ENCODE peak calls at places on chromosomes 4 and X, in seven cellular contexts. X is SJSA1, A is PC-3, T is left lung, S is tibial artery, D is aorta, B is colonic mucosa. R is an unnamed sample.
A peak's percentile ranks its signal among the peaks of the same experiment; 100 is the strongest.

GRCh38 chrX:67693928-67694327 is 150.1 kb downstream of the AR start:
- DNase-seq in X (no peak), A (no peak), T (no peak), S (no peak), D (no peak), B (no peak), R (peak; percentile 24)

GRCh38 chrX:23952984-23953907 is 45.4 kb downstream of the CXorf58 start:
- DNase-seq in X (no peak), A (no peak), T (no peak), S (no peak), D (no peak), B (no peak), R (no peak)

GRCh38 chr4:55037728-55038127 is 87.7 kb downstream of the KDR start:
- DNase-seq in X (no peak), A (no peak), T (no peak), S (no peak), D (no peak), B (no peak), R (no peak)

GRCh38 chrX:10001496-10001895 is 34.3 kb downstream of the CLDN34 start:
- DNase-seq in X (no peak), A (no peak), T (no peak), S (no peak), D (no peak), B (no peak), R (peak; percentile 24)

GRCh38 chrX:20829665-20830481 is 544.3 kb upstream of the CNKSR2 start:
- DNase-seq in X (peak; percentile 63), A (peak; percentile 88), T (no peak), S (no peak), D (no peak), B (no peak), R (no peak)

GRCh38 chr4:183903021-183903760 is 1.9 kb upstream of the STOX2 start:
- DNase-seq in X (no peak), A (no peak), T (no peak), S (no peak), D (no peak), B (no peak), R (no peak)

GRCh38 chrX:44042731-44043130 is 69.5 kb upstream of the NDP start:
- DNase-seq in X (no peak), A (no peak), T (no peak), S (no peak), D (no peak), B (no peak), R (no peak)

GRCh38 chrX:116694046-116694445 is 231.3 kb upstream of the CT83 start:
- DNase-seq in X (no peak), A (no peak), T (no peak), S (no peak), D (no peak), B (no peak), R (no peak)

GRCh38 chrX:123959281-123960063 is 2.0 kb upstream of the STAG2 start:
- DNase-seq in X (peak; percentile 28), A (peak; percentile 43), T (peak; percentile 70), S (peak; percentile 80), D (peak; percentile 63), B (peak; percentile 44), R (peak; percentile 53)

GRCh38 chr4:55103224-55103623 is 22.2 kb downstream of the KDR start:
- DNase-seq in X (no peak), A (no peak), T (no peak), S (peak; percentile 71), D (no peak), B (no peak), R (no peak)

GRCh38 chr4:107689912-107690587 is 30.0 kb downstream of the PAPSS1 start:
- DNase-seq in X (peak; percentile 55), A (peak; percentile 90), T (no peak), S (no peak), D (no peak), B (no peak), R (peak; percentile 74)

GRCh38 chr4:36551697-36552214 is 270.3 kb downstream of the DTHD1 start:
- DNase-seq in X (no peak), A (peak; percentile 54), T (no peak), S (no peak), D (no peak), B (no peak), R (no peak)

GRCh38 chr4:26150948-26151347 is 169.9 kb upstream of the RBPJ start:
- DNase-seq in X (no peak), A (peak; percentile 72), T (no peak), S (no peak), D (no peak), B (no peak), R (peak; percentile 25)

GRCh38 chrX:74231625-74232024 is 72.4 kb upstream of the ZCCHC13 start:
- DNase-seq in X (no peak), A (peak; percentile 77), T (no peak), S (no peak), D (no peak), B (no peak), R (no peak)

GRCh38 chr4:159765402-159765801 is 662.5 kb downstream of the RAPGEF2 start:
- DNase-seq in X (no peak), A (peak; percentile 14), T (no peak), S (no peak), D (no peak), B (no peak), R (peak; percentile 14)

GRCh38 chrX:69145714-69146113 is 19.5 kb downstream of the PJA1 start:
- DNase-seq in X (no peak), A (no peak), T (no peak), S (no peak), D (no peak), B (no peak), R (no peak)

GRCh38 chrX:105972690-105973386 is 65.7 kb downstream of the SERPINA7 start:
- DNase-seq in X (no peak), A (no peak), T (no peak), S (no peak), D (no peak), B (peak; percentile 23), R (no peak)

GRCh38 chr4:186587416-186588018 is 32.1 kb upstream of the MTNR1A start:
- DNase-seq in X (peak; percentile 54), A (peak; percentile 54), T (no peak), S (peak; percentile 74), D (peak; percentile 73), B (peak; percentile 75), R (peak; percentile 87)

GRCh38 chrX:3271485-3272186 is 74.8 kb downstream of the MXRA5 start:
- DNase-seq in X (peak; percentile 89), A (peak; percentile 23), T (no peak), S (no peak), D (no peak), B (no peak), R (peak; percentile 71)

DNA sequence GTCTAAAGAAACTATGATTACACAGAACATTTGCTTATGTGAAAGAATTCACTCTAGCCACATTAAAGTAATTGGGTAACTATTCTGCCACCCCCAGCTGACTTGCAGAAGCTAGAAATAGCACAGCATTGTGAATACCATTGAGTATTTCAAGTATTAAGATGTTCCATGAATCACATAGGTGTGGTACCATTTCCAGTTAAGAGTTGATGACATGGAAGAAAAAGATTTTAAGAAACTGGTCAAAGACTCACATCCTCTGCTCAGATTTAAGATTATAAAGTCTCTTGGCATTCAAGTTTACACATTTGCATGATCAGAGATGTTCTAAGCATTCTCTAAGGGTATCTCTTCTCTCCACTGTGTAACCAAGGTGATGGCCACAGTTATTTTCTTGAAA is 287.5 kb downstream of the CAMK2D start:
- DNase-seq in X (peak; percentile 37), A (peak; percentile 14), T (no peak), S (no peak), D (no peak), B (no peak), R (peak; percentile 67)
- H3K4me1 ChIP-seq in X (peaks cover 18% of the 10 kb centered on the region), A (peaks cover 4% of the 10 kb centered on the region), T (no peaks in the 10 kb centered on the region), S (peaks cover 4% of the 10 kb centered on the region), D (peaks cover 2% of the 10 kb centered on the region), B (no peaks in the 10 kb centered on the region), R (peaks cover 82% of the 10 kb centered on the region)

DNA sequence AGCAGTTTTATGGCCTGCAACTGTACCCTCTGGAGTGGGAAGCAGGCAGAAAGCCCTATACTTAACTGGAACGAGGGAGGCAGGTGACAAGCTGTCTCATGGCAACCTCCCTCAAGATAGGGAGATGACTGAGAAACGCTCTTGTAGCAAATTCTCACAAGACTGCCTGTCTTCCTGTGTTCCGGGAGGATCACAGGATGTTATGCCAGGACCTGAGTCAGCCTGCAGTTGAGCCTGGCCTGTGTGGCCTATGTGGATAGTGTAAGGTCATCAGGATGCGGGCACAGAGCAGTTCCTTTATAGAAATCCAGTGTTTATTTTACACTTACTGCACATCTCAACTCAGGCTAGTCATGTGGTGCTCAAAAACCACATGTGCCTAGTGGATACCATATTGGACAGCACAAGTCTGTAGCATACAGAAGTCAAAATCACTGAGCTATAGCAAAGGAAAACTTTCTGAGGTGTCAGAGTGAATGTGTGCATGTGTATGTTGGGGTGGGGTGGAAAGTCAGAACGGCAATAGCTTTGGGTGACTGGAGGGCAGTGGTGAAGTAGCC is 25.2 kb downstream of the TAF7L start:
- DNase-seq in X (peak; percentile 5), A (peak; percentile 66), T (no peak), S (no peak), D (no peak), B (no peak), R (peak; percentile 11)
- H3K4me1 ChIP-seq in X (peaks cover 9% of the 10 kb centered on the region), A (peaks cover 10% of the 10 kb centered on the region), T (no peaks in the 10 kb centered on the region), S (no peaks in the 10 kb centered on the region), D (no peaks in the 10 kb centered on the region), B (no peaks in the 10 kb centered on the region), R (peaks cover 18% of the 10 kb centered on the region)

DNA sequence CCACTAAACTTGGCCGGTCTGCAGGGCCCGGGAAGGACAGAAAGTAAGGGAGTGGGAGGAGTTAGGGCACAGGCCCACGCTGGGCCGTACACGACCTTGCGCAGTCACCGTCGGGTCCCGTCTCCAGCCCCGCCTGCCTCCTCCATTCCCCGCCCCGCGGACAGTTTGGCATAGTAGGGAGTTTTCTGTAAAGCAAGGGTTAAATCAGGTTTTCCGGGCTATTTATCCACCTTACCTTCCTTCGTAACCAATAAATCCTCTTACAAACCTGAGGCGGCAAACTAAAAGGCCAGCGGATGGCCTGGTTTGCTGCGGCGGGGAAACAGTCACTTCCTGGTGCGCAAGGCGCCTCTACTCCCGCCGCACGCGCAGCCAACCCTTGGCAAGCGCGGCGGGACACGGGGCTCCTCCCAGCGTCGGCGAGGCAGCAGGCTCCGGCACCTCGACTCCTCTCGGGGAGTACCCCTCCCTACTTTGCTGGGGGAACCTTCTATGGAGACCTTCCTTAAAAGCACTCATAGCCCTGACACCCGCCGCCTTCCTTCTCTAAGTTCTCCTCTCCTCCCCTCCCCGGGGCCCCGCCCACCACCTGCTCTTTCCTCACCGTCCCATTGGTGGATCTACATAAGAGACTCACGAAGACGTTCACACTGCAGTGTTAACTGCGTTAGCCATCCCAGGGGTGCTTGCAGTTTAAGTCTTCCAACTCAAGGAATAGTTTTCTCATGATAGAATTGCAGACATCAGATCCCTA is at the start of gene TRMT2B:
- DNase-seq in X (peak; percentile 82), A (peak; percentile 75), T (peak; percentile 90), S (peak; percentile 91), D (peak; percentile 88), B (peak; percentile 91), R (peak; percentile 77)
- H3K4me1 ChIP-seq in X (peaks cover 11% of the 10 kb centered on the region), A (peaks cover 6% of the 10 kb centered on the region), T (no peaks in the 10 kb centered on the region), S (no peaks in the 10 kb centered on the region), D (no peaks in the 10 kb centered on the region), B (no peaks in the 10 kb centered on the region), R (no peaks in the 10 kb centered on the region)

GRCh38 chr4:93605163-93605562 is 223.4 kb upstream of the ATOH1 start:
- DNase-seq in X (no peak), A (peak; percentile 52), T (no peak), S (no peak), D (no peak), B (no peak), R (no peak)
- H3K4me1 ChIP-seq in X (no peaks in the 10 kb centered on the region), A (no peaks in the 10 kb centered on the region), T (no peaks in the 10 kb centered on the region), S (no peaks in the 10 kb centered on the region), D (no peaks in the 10 kb centered on the region), B (no peaks in the 10 kb centered on the region), R (no peaks in the 10 kb centered on the region)

R was measured in adipocyte.